ENCODE peak calls at places on chromosomes 3 and 15, in six cellular contexts. M, G, J, F, Z and U are unnamed samples.

GRCh38 chr15:75037685-75038084 is 14.3 kb downstream of the PPCDC start:
- DNase-seq in J (no peak), M (no peak), Z (no peak), F (no peak), G (no peak), U (no peak)

GRCh38 chr3:51927095-51927977 is 14.4 kb downstream of the RRP9 start:
- DNase-seq in G (no peak), M (no peak), Z (no peak), F (no peak), J (no peak), U (no peak)

GRCh38 chr15:66899555-66900350 is 165.6 kb upstream of the SMAD3 start:
- DNase-seq in F (no peak), J (no peak), M (no peak), G (no peak), Z (no peak), U (no peak)

GRCh38 chr3:113136071-113136470 is 75.3 kb upstream of the BOC start:
- DNase-seq in J (peak), F (no peak), G (no peak), Z (no peak), M (no peak), U (peak)

GRCh38 chr15:69823223-69823907 is 274.4 kb downstream of the TLE3 start:
- DNase-seq in J (peak), G (no peak), M (no peak), F (no peak), Z (no peak), U (peak)

GRCh38 chr15:57332326-57332725 is 44.0 kb upstream of the CGNL1 start:
- DNase-seq in Z (no peak), M (no peak), G (no peak), J (no peak), F (no peak), U (no peak)

GRCh38 chr15:80301472-80301871 is 49.5 kb upstream of the CTXND1 start:
- DNase-seq in Z (no peak), J (no peak), M (no peak), F (no peak), G (no peak), U (no peak)

GRCh38 chr3:133887951-133888703 is 7.6 kb downstream of the RAB6B start:
- DNase-seq in J (no peak), Z (no peak), M (no peak), F (no peak), G (no peak), U (no peak)

GRCh38 chr3:157282261-157283191 is 122.6 kb upstream of the CCNL1 start:
- DNase-seq in J (no peak), F (no peak), Z (no peak), G (no peak), M (no peak), U (no peak)

GRCh38 chr3:151282921-151283320 is 4.6 kb upstream of the P2RY14 start:
- DNase-seq in Z (no peak), J (peak), F (no peak), G (no peak), M (no peak), U (peak)

GRCh38 chr3:194204036-194204792 is 68.3 kb downstream of the HES1 start:
- DNase-seq in Z (no peak), M (no peak), F (no peak), J (no peak), G (peak), U (no peak)

GRCh38 chr15:74830868-74831267 is 4.4 kb downstream of the CPLX3 start:
- DNase-seq in J (no peak), Z (no peak), G (no peak), F (no peak), M (no peak), U (no peak)

GRCh38 chr15:66961407-66961884 is 104.0 kb upstream of the SMAD3 start:
- DNase-seq in G (no peak), Z (no peak), F (no peak), J (no peak), M (no peak), U (no peak)

GRCh38 chr3:179196098-179196497 is 47.9 kb downstream of the PIK3CA start:
- DNase-seq in M (no peak), F (no peak), G (no peak), J (peak), Z (no peak), U (no peak)

GRCh38 chr3:24545917-24546316 is 51.3 kb upstream of the THRB start:
- DNase-seq in M (no peak), J (no peak), G (no peak), F (no peak), Z (no peak), U (no peak)

GRCh38 chr3:177538064-177538742 is 340.9 kb upstream of the TBL1XR1 start:
- DNase-seq in M (no peak), G (no peak), J (no peak), F (no peak), Z (no peak), U (no peak)

GRCh38 chr3:44208086-44208485 is 33.6 kb upstream of the TOPAZ1 start:
- DNase-seq in F (no peak), G (no peak), J (no peak), M (no peak), Z (no peak), U (no peak)

GRCh38 chr3:174858353-174858752 is 781 bp upstream of the NAALADL2 start:
- DNase-seq in G (no peak), M (no peak), J (peak), Z (no peak), F (no peak), U (no peak)

GRCh38 chr3:83426311-83426710 is 1532.5 kb upstream of the CADM2 start:
- DNase-seq in M (no peak), F (no peak), Z (no peak), G (no peak), J (no peak), U (peak)

GRCh38 chr15:99361541-99362185 is 110.4 kb downstream of the LRRC28 start:
- DNase-seq in Z (no peak), M (no peak), F (no peak), G (no peak), J (no peak), U (no peak)

GRCh38 chr3:71718069-71718468 is 7.1 kb downstream of the EIF4E3 start:
- DNase-seq in Z (no peak), M (no peak), G (no peak), J (no peak), F (no peak), U (no peak)

GRCh38 chr3:13547591-13548371 is 1.1 kb upstream of the FBLN2 start:
- DNase-seq in G (no peak), M (no peak), Z (no peak), F (no peak), J (no peak), U (no peak)